ENCODE peak calls at places on chromosomes 12 and 14, in six cellular contexts. W is GDM1; M is GM12865; Y is stimulated activated CD4-positive, alpha-beta T cell treated with anti-CD3 and anti-CD28 coated beads, Interleukin-4, amount 100 ng/mL, for 4 hours; A is CD4-positive, alpha-beta memory T cell; S is amygdala. O is an unnamed sample.

GRCh38 chr14:49953196-49953595 is 60.3 kb downstream of the ARF6 start:
- DNase-seq in M (no peak), W (no peak), A (no peak), S (no peak), Y (no peak), O (no peak)

GRCh38 chr12:45663452-45663851 is 66.1 kb upstream of the ARID2 start:
- DNase-seq in Y (no peak), M (no peak), S (no peak), W (no peak), A (no peak), O (no peak)

GRCh38 chr14:101473795-101474562 is 87.3 kb upstream of the DIO3 start:
- DNase-seq in S (no peak), Y (no peak), M (no peak), A (no peak), W (no peak), O (no peak)

GRCh38 chr12:42812086-42812485 is 222.5 kb upstream of the PRICKLE1 start:
- DNase-seq in M (no peak), W (no peak), Y (no peak), A (no peak), S (no peak), O (no peak)

GRCh38 chr14:75630695-75631452 is 29.8 kb downstream of the ERG28 start:
- DNase-seq in W (no peak), S (no peak), Y (no peak), A (no peak), M (no peak), O (no peak)

GRCh38 chr12:16359512-16360491 is 12.4 kb downstream of the MGST1 start:
- DNase-seq in W (peak), M (peak), A (no peak), Y (no peak), S (no peak), O (no peak)

GRCh38 chr12:89247541-89247942 is 104.8 kb downstream of the DUSP6 start:
- DNase-seq in A (no peak), M (no peak), S (no peak), W (no peak), Y (no peak), O (no peak)

GRCh38 chr14:65096323-65097089 is 5.8 kb downstream of the MAX start:
- DNase-seq in W (no peak), M (no peak), S (no peak), A (no peak), Y (no peak), O (no peak)

GRCh38 chr14:50658203-50658602 is 9.9 kb downstream of the SAV1 start:
- DNase-seq in S (no peak), Y (no peak), W (no peak), A (no peak), M (no peak), O (no peak)

GRCh38 chr12:127270193-127270592 is 996.8 kb upstream of the TMEM132C start:
- DNase-seq in S (no peak), Y (no peak), A (no peak), M (no peak), W (no peak), O (no peak)

GRCh38 chr14:60197629-60198318 is 32.6 kb upstream of the DHRS7 start:
- DNase-seq in S (no peak), Y (no peak), A (no peak), M (no peak), W (no peak), O (no peak)

GRCh38 chr12:7638064-7638763 is 27.5 kb downstream of the APOBEC1 start:
- DNase-seq in Y (no peak), M (no peak), S (no peak), W (no peak), A (no peak), O (no peak)

GRCh38 chr12:52474212-52474611 is 607 bp upstream of the KRT6C start:
- DNase-seq in Y (no peak), M (no peak), A (no peak), W (no peak), S (no peak), O (no peak)

GRCh38 chr14:104923596-104924420 is 871 bp upstream of the PLD4 start:
- DNase-seq in S (no peak), Y (no peak), A (no peak), W (no peak), M (no peak), O (no peak)

GRCh38 chr12:95956557-95957145 is 13.5 kb downstream of the AMDHD1 start:
- DNase-seq in A (no peak), M (no peak), S (no peak), Y (no peak), W (no peak), O (no peak)

GRCh38 chr14:104682107-104682593 is 7.3 kb upstream of the INF2 start:
- DNase-seq in M (no peak), S (no peak), W (no peak), A (no peak), Y (no peak), O (no peak)

GRCh38 chr14:92914087-92914656 is 8.8 kb upstream of the CHGA start:
- DNase-seq in M (peak), S (no peak), Y (peak), A (peak), W (no peak), O (no peak)

GRCh38 chr14:25518347-25518746 is 468.4 kb upstream of the STXBP6 start:
- DNase-seq in Y (no peak), A (no peak), W (no peak), M (no peak), S (no peak), O (no peak)

GRCh38 chr14:60563113-60563512 is 54.2 kb downstream of the SIX6 start:
- DNase-seq in W (no peak), Y (no peak), M (no peak), S (no peak), A (no peak), O (no peak)

GRCh38 chr12:101783150-101783549 is 43.9 kb upstream of the SYCP3 start:
- DNase-seq in W (no peak), Y (no peak), M (no peak), A (no peak), S (no peak), O (no peak)

GRCh38 chr12:85781751-85782150 is 54.5 kb downstream of the RASSF9 start:
- DNase-seq in W (no peak), M (no peak), A (no peak), S (no peak), Y (no peak), O (no peak)

GRCh38 chr12:97017213-97017612 is 110.2 kb downstream of the NEDD1 start:
- DNase-seq in W (no peak), Y (no peak), A (no peak), M (peak), S (no peak), O (no peak)

GRCh38 chr14:76937181-76938091 is 91.1 kb downstream of the IRF2BPL start:
- DNase-seq in M (no peak), Y (no peak), W (no peak), A (no peak), S (no peak), O (peak)

GRCh38 chr12:109098142-109098652 is 800 bp downstream of the UNG start:
- DNase-seq in W (no peak), Y (no peak), S (no peak), M (no peak), A (no peak), O (no peak)

GRCh38 chr14:105738638-105739037 is 212.3 kb downstream of the TMEM121 start:
- DNase-seq in Y (no peak), M (peak), A (no peak), W (no peak), S (no peak), O (no peak)

GRCh38 chr12:68291396-68292036 is 38.1 kb upstream of the IL22 start:
- DNase-seq in M (no peak), W (no peak), S (no peak), A (no peak), Y (no peak), O (no peak)

GRCh38 chr12:96219700-96220206 is 25.6 kb downstream of the ELK3 start:
- DNase-seq in A (no peak), M (no peak), Y (no peak), W (no peak), S (no peak), O (no peak)

GRCh38 chr12:11814362-11814761 is 164.9 kb downstream of the ETV6 start:
- DNase-seq in Y (no peak), S (peak), M (no peak), W (no peak), A (no peak), O (no peak)

GRCh38 chr14:89294060-89294459 is 123.0 kb downstream of the FOXN3 start:
- DNase-seq in Y (no peak), M (no peak), S (no peak), A (no peak), W (no peak), O (no peak)

GRCh38 chr12:109827080-109827479 is 6.1 kb downstream of the TRPV4 start:
- DNase-seq in W (no peak), S (no peak), A (no peak), M (no peak), Y (no peak), O (no peak)

GRCh38 chr14:68885226-68886108 is 92.6 kb upstream of the ZFP36L1 start:
- DNase-seq in Y (no peak), W (no peak), M (no peak), S (no peak), A (no peak), O (no peak)